ENCODE peak calls at places on chromosomes 3 and 15, in eight cellular contexts. G is K562, U is GM23338, P is SK-N-SH, O is Panc1, Y is HCT116, F is GM12878, A is HepG2. B is an unnamed sample. For H3K27me3, the result is how much of the 10 kb centered on the place peaks cover.

GRCh38 chr3:152403632-152404066 is 134.9 kb downstream of the MBNL1 start:
- DNase-seq in G (peak), U (no peak), P (no peak), O (no peak), Y (no peak), F (no peak), A (no peak), B (no peak)

GRCh38 chr15:67331676-67332075 is 77.1 kb downstream of the IQCH start:
- DNase-seq in G (no peak), U (no peak), P (no peak), O (no peak), Y (no peak), F (no peak), A (no peak), B (no peak)

GRCh38 chr15:85760531-85761371 is 34.0 kb downstream of the KLHL25 start:
- DNase-seq in G (no peak), U (no peak), P (no peak), O (no peak), Y (no peak), F (no peak), A (no peak), B (no peak)

GRCh38 chr3:65713016-65713415 is 325.7 kb downstream of the MAGI1 start:
- DNase-seq in G (no peak), U (peak), P (no peak), O (no peak), Y (no peak), F (no peak), A (no peak), B (peak)

GRCh38 chr3:138331143-138331894 is 1.7 kb upstream of the NME9 start:
- DNase-seq in G (no peak), U (peak), P (no peak), O (no peak), Y (no peak), F (no peak), A (no peak), B (no peak)

GRCh38 chr15:39110336-39110735 is 470.5 kb upstream of the THBS1 start:
- DNase-seq in G (no peak), U (no peak), P (no peak), O (no peak), Y (no peak), F (no peak), A (no peak), B (no peak)

GRCh38 chr3:60177726-60178125 is 1073.5 kb downstream of the FHIT start:
- DNase-seq in G (no peak), U (no peak), P (no peak), O (no peak), Y (no peak), F (no peak), A (no peak), B (no peak)

GRCh38 chr3:172082269-172082668 is 42.9 kb downstream of the FNDC3B start:
- DNase-seq in G (no peak), U (no peak), P (peak), O (no peak), Y (no peak), F (no peak), A (peak), B (no peak)

GRCh38 chr3:30320392-30320791 is 286.0 kb upstream of the TGFBR2 start:
- DNase-seq in G (no peak), U (no peak), P (no peak), O (no peak), Y (no peak), F (no peak), A (no peak), B (no peak)

GRCh38 chr15:34271493-34271892 is 46.7 kb downstream of the EMC4 start:
- DNase-seq in G (no peak), U (no peak), P (no peak), O (no peak), Y (no peak), F (no peak), A (peak), B (peak)

GRCh38 chr3:46979958-46980497 is 562 bp downstream of the NBEAL2 start:
- DNase-seq in G (no peak), U (no peak), P (no peak), O (no peak), Y (no peak), F (no peak), A (no peak), B (no peak)

GRCh38 chr15:73727330-73728018 is 25.7 kb downstream of the INSYN1 start:
- DNase-seq in G (no peak), U (no peak), P (no peak), O (no peak), Y (no peak), F (no peak), A (no peak), B (no peak)

GRCh38 chr15:51051776-51052175 is 42.9 kb downstream of the TNFAIP8L3 start:
- DNase-seq in G (no peak), U (no peak), P (no peak), O (no peak), Y (no peak), F (no peak), A (no peak), B (no peak)

GRCh38 chr3:157931517-157931916 is 174.7 kb downstream of the SHOX2 start:
- DNase-seq in G (no peak), U (no peak), P (no peak), O (no peak), Y (no peak), F (no peak), A (no peak), B (no peak)

GRCh38 chr3:57545636-57546268 is 1.6 kb upstream of the DNAH12 start:
- DNase-seq in G (no peak), U (no peak), P (no peak), O (no peak), Y (no peak), F (no peak), A (peak), B (no peak)

GRCh38 chr3:65855370-65856100 is 183.2 kb downstream of the MAGI1 start:
- DNase-seq in G (no peak), U (peak), P (no peak), O (no peak), Y (no peak), F (no peak), A (peak), B (no peak)

GRCh38 chr15:78763796-78764241 is 47.4 kb downstream of the ADAMTS7 start:
- DNase-seq in G (no peak), U (no peak), P (no peak), O (no peak), Y (no peak), F (no peak), A (no peak), B (no peak)

GRCh38 chr3:52062499-52062898 is 6.1 kb upstream of the DUSP7 start:
- DNase-seq in G (no peak), U (no peak), P (no peak), O (no peak), Y (peak), F (peak), A (no peak), B (peak)

GRCh38 chr3:13352621-13353131 is 67.4 kb downstream of the NUP210 start:
- DNase-seq in G (peak), U (no peak), P (no peak), O (no peak), Y (no peak), F (no peak), A (no peak), B (peak)

GRCh38 chr15:88890495-88890894 is 4.8 kb downstream of the HAPLN3 start:
- DNase-seq in G (no peak), U (no peak), P (no peak), O (no peak), Y (no peak), F (no peak), A (no peak), B (no peak)

GRCh38 chr15:83871808-83872559 is 218.1 kb downstream of the ADAMTSL3 start:
- DNase-seq in G (peak), U (no peak), P (no peak), O (no peak), Y (no peak), F (peak), A (no peak), B (no peak)

GRCh38 chr3:184577546-184577945 is 16.0 kb downstream of the EPHB3 start:
- DNase-seq in G (no peak), U (no peak), P (no peak), O (no peak), Y (no peak), F (no peak), A (no peak), B (no peak)

GRCh38 chr15:43105778-43106485 is at the start of gene UBR1:
- DNase-seq in G (peak), U (peak), P (peak), O (peak), Y (peak), F (peak), A (peak), B (peak)

GRCh38 chr3:147816770-147817169 is 407.6 kb downstream of the ZIC1 start:
- DNase-seq in G (no peak), U (no peak), P (no peak), O (no peak), Y (no peak), F (no peak), A (no peak), B (no peak)

GRCh38 chr15:77578641-77579372 is 53.9 kb downstream of the LINGO1 start:
- DNase-seq in G (no peak), U (no peak), P (no peak), O (no peak), Y (no peak), F (no peak), A (no peak), B (no peak)
- H3K27me3 ChIP-seq in G (half or more), U (under half), P (under half), O (under half), Y (under half), F (under half), A (under half), B (under half)

DNA sequence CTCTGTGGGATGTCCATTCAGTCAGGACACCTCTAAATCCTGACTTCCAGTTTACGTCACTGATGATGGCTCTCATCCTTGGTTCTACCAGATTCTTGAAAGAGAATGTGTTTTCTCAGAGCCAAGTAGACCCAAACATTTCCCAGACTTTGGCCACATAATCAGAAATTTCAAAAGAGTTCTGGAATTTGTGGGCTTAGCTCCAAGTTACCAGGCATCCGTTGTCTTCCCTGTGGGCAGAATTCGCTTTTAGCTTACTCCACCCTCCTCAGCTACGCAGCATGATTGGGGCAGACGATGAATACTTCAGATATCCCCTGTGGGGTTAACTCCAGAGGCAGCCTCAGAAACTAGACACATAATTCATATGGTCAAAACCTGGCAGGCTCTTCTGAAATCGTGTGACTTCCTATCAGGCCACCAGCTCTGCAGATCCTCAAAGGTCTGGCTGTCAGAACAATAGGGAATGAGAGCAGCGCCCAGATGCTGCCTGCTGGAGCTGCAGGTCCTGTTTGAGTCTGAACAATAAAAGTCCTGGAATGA is 30.6 kb downstream of the CRTC3 start:
- DNase-seq in G (no peak), U (no peak), P (peak), O (no peak), Y (no peak), F (no peak), A (no peak), B (no peak)
- TF ChIP-seq POLR2AphosphoS5 in G (no peak), U (no peak), P (peak), O (no peak), Y (no peak), F (no peak), A (no peak), B (no peak)

GRCh38 chr15:44812029-44812517 is 75.7 kb downstream of the TRIM69 start:
- DNase-seq in G (no peak), U (no peak), P (no peak), O (no peak), Y (no peak), F (no peak), A (peak), B (no peak)
- TF ChIP-seq REST in G (no peak), U (no peak), P (no peak), O (no peak), Y (no peak), F (no peak), A (no peak), B (no peak)

GRCh38 chr3:38647217-38647970 is 2.1 kb downstream of the SCN5A start:
- DNase-seq in G (no peak), U (no peak), P (peak), O (no peak), Y (no peak), F (no peak), A (no peak), B (no peak)
- H3K27me3 ChIP-seq in G (half or more), U (under half), P (under half), O (under half), Y (under half), F (under half), A (under half), B (under half)

DNA sequence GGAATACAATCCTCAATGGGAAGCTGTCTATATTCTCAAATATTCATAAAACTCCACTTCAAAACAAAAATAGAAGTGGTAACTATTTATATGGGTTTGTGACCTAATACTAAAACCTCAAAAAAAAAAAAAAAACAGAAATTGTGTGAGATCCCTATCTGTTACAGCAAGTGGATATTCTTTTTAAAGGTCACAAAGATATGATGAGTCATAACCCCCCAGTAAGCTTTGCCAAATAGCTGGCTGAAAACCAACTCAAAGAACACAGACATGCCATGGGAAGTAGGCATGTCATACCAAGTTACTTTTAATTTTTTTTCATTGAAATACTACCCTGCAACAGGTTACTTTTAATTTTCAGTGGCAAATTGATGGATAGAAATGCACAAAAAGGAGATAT is 62.5 kb downstream of the CBLB start:
- DNase-seq in G (peak), U (no peak), P (no peak), O (no peak), Y (no peak), F (no peak), A (peak), B (peak)
- TF ChIP-seq POLR2AphosphoS5 in G (no peak), U (no peak), P (peak), O (no peak), Y (no peak), F (no peak), A (no peak), B (no peak)

DNA sequence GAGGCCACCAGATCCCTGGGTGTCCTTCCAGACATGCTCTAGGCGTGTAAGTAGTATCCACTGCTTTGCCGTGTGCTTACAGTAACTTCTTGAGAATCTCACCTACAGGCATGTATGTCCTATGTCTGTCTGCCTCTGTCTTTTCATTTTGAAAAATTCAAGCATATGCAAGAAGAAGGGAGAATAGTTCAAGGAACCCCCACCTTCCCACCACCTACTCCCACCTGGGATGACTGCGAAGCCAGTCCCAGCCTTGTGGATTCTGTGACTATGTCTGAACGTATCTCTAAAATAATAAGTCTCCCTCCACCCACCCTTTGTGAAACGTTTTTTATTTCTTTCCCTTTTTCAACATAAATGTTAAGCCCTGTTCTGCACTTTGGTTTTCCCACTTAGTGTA is 15.0 kb downstream of the CHST13 start:
- DNase-seq in G (no peak), U (no peak), P (no peak), O (no peak), Y (no peak), F (no peak), A (no peak), B (no peak)
- TF ChIP-seq REST in G (no peak), U (no peak), P (no peak), O (no peak), Y (no peak), F (no peak), A (no peak), B (no peak)